ENCODE peak calls at places on chromosome 2, in seven cellular contexts. X is astrocyte of the hippocampus, Z is SHP77, Q is fibroblast of mammary gland, W is sciatic nerve, M is hypothalamus, V is H54. U is an unnamed sample.

GRCh38 chr2:29011650-29012060 is 30.6 kb downstream of the TOGARAM2 start:
- DNase-seq in Z (peak), W (no peak), Q (no peak), X (peak), V (no peak), M (no peak), U (no peak)

GRCh38 chr2:143261986-143262784 is 133.0 kb downstream of the ARHGAP15 start:
- DNase-seq in Q (peak), Z (no peak), V (no peak), W (no peak), M (no peak), X (no peak), U (no peak)

GRCh38 chr2:17058772-17059402 is 393.3 kb upstream of the CYRIA start:
- DNase-seq in Z (no peak), X (peak), M (no peak), V (no peak), W (no peak), Q (no peak), U (no peak)

GRCh38 chr2:72570401-72570800 is 255.4 kb downstream of the EXOC6B start:
- DNase-seq in Q (no peak), M (no peak), W (no peak), V (no peak), X (peak), Z (no peak), U (no peak)

GRCh38 chr2:69535739-69536374 is 98.6 kb upstream of the NFU1 start:
- DNase-seq in Z (no peak), V (no peak), X (no peak), W (no peak), M (no peak), Q (no peak), U (no peak)

GRCh38 chr2:179805001-179805400 is 56.4 kb downstream of the ZNF385B start:
- DNase-seq in Q (no peak), W (no peak), M (no peak), Z (no peak), V (no peak), X (no peak), U (no peak)

GRCh38 chr2:241507430-241508239 is 749 bp downstream of the STK25 start:
- DNase-seq in X (peak), M (no peak), Z (no peak), Q (peak), W (no peak), V (peak), U (peak)

GRCh38 chr2:235661952-235662351 is 168.1 kb downstream of the AGAP1 start:
- DNase-seq in W (no peak), Z (no peak), V (no peak), M (no peak), Q (no peak), X (no peak), U (no peak)

GRCh38 chr2:113133696-113134558 is 6.5 kb downstream of the IL1RN start:
- DNase-seq in Q (no peak), W (no peak), X (no peak), M (no peak), V (no peak), Z (no peak), U (peak)

GRCh38 chr2:5798083-5798482 is 105.9 kb downstream of the SOX11 start:
- DNase-seq in X (peak), Z (no peak), Q (no peak), V (no peak), W (no peak), M (no peak), U (no peak)

GRCh38 chr2:69013123-69013836 is at the start of gene ANTXR1:
- DNase-seq in W (peak), M (no peak), X (peak), Q (peak), Z (peak), V (peak), U (no peak)

GRCh38 chr2:241898681-241899270 is 29.2 kb downstream of the RTP5 start:
- DNase-seq in M (no peak), W (no peak), X (no peak), V (no peak), Q (no peak), Z (no peak), U (peak)

GRCh38 chr2:101516833-101517690 is 42.1 kb upstream of the RFX8 start:
- DNase-seq in X (peak), Q (peak), V (peak), W (no peak), Z (no peak), M (no peak), U (no peak)

GRCh38 chr2:118153433-118153832 is 65.2 kb downstream of the INSIG2 start:
- DNase-seq in Q (no peak), W (no peak), X (no peak), M (no peak), V (no peak), Z (no peak), U (no peak)

GRCh38 chr2:226661789-226662545 is 137.7 kb downstream of the IRS1 start:
- DNase-seq in M (no peak), X (peak), V (peak), Z (no peak), W (no peak), Q (peak), U (no peak)

GRCh38 chr2:140586379-140586778 is 1544.4 kb downstream of the LRP1B start:
- DNase-seq in Z (no peak), Q (peak), V (peak), W (no peak), M (no peak), X (no peak), U (no peak)

GRCh38 chr2:1588994-1589611 is 155.2 kb downstream of the PXDN start:
- DNase-seq in W (no peak), Z (no peak), M (no peak), V (no peak), X (peak), Q (no peak), U (no peak)

GRCh38 chr2:235545369-235546150 is 51.7 kb downstream of the AGAP1 start:
- DNase-seq in W (no peak), Z (no peak), X (no peak), Q (no peak), M (no peak), V (no peak), U (no peak)

GRCh38 chr2:10971855-10972348 is 60.2 kb downstream of the KCNF1 start:
- DNase-seq in X (peak), W (peak), M (no peak), Q (no peak), Z (no peak), V (no peak), U (no peak)

GRCh38 chr2:241466230-241466629 is 42.2 kb downstream of the STK25 start:
- DNase-seq in M (no peak), Q (no peak), V (no peak), W (no peak), Z (no peak), X (no peak), U (no peak)